ENCODE peak calls at places on chromosomes 3 and 15, in eight cellular contexts. One of them, this sample, is unnamed. For H3K4me1, the result is how much of the 10 kb centered on the place peaks cover.

GRCh38 chr3:187261541-187261969 is 30.0 kb downstream of the MASP1 start:
- DNase-seq in CD8-positive, alpha-beta T cell: no peak
- DNase-seq in mammary epithelial cell: no peak
- DNase-seq in GM23248: peak
- DNase-seq in DND-41: no peak
- DNase-seq in CD8-positive, alpha-beta memory T cell: no peak
- DNase-seq in stomach: no peak
- DNase-seq in heart left ventricle: no peak
- DNase-seq in this sample: no peak

GRCh38 chr3:197542741-197543454 is 12.9 kb downstream of the BDH1 start:
- DNase-seq in CD8-positive, alpha-beta T cell: no peak
- DNase-seq in mammary epithelial cell: no peak
- DNase-seq in GM23248: no peak
- DNase-seq in DND-41: no peak
- DNase-seq in CD8-positive, alpha-beta memory T cell: no peak
- DNase-seq in stomach: no peak
- DNase-seq in heart left ventricle: peak
- DNase-seq in this sample: no peak

GRCh38 chr3:10459954-10460754 is 45.2 kb downstream of the ATP2B2 start:
- DNase-seq in CD8-positive, alpha-beta T cell: no peak
- DNase-seq in mammary epithelial cell: peak
- DNase-seq in GM23248: peak
- DNase-seq in DND-41: peak
- DNase-seq in CD8-positive, alpha-beta memory T cell: peak
- DNase-seq in stomach: peak
- DNase-seq in heart left ventricle: peak
- DNase-seq in this sample: no peak

GRCh38 chr3:5052247-5052646 is 69.8 kb upstream of the ARL8B start:
- DNase-seq in CD8-positive, alpha-beta T cell: no peak
- DNase-seq in mammary epithelial cell: no peak
- DNase-seq in GM23248: no peak
- DNase-seq in DND-41: no peak
- DNase-seq in CD8-positive, alpha-beta memory T cell: no peak
- DNase-seq in stomach: no peak
- DNase-seq in heart left ventricle: no peak
- DNase-seq in this sample: no peak

GRCh38 chr3:76063019-76063418 is 277.7 kb upstream of the ZNF717 start:
- DNase-seq in CD8-positive, alpha-beta T cell: no peak
- DNase-seq in mammary epithelial cell: peak
- DNase-seq in GM23248: peak
- DNase-seq in DND-41: no peak
- DNase-seq in CD8-positive, alpha-beta memory T cell: no peak
- DNase-seq in stomach: no peak
- DNase-seq in heart left ventricle: no peak
- DNase-seq in this sample: no peak

GRCh38 chr15:33104276-33104675 is 90.2 kb downstream of the FMN1 start:
- DNase-seq in CD8-positive, alpha-beta T cell: no peak
- DNase-seq in mammary epithelial cell: peak
- DNase-seq in GM23248: peak
- DNase-seq in DND-41: peak
- DNase-seq in CD8-positive, alpha-beta memory T cell: peak
- DNase-seq in stomach: no peak
- DNase-seq in heart left ventricle: no peak
- DNase-seq in this sample: no peak

GRCh38 chr3:140273542-140274195 is 338.7 kb downstream of the CLSTN2 start:
- DNase-seq in CD8-positive, alpha-beta T cell: no peak
- DNase-seq in mammary epithelial cell: peak
- DNase-seq in GM23248: peak
- DNase-seq in DND-41: no peak
- DNase-seq in CD8-positive, alpha-beta memory T cell: no peak
- DNase-seq in stomach: no peak
- DNase-seq in heart left ventricle: no peak
- DNase-seq in this sample: no peak

GRCh38 chr15:96561593-96561992 is 231.1 kb downstream of the NR2F2 start:
- DNase-seq in CD8-positive, alpha-beta T cell: no peak
- DNase-seq in mammary epithelial cell: no peak
- DNase-seq in GM23248: no peak
- DNase-seq in DND-41: no peak
- DNase-seq in CD8-positive, alpha-beta memory T cell: no peak
- DNase-seq in stomach: no peak
- DNase-seq in heart left ventricle: no peak
- DNase-seq in this sample: no peak

GRCh38 chr15:99143655-99144610 is 39.1 kb downstream of the SYNM start:
- DNase-seq in CD8-positive, alpha-beta T cell: no peak
- DNase-seq in mammary epithelial cell: peak
- DNase-seq in GM23248: peak
- DNase-seq in DND-41: no peak
- DNase-seq in CD8-positive, alpha-beta memory T cell: no peak
- DNase-seq in stomach: peak
- DNase-seq in heart left ventricle: peak
- DNase-seq in this sample: peak

GRCh38 chr3:85678713-85679112 is 719.9 kb downstream of the CADM2 start:
- DNase-seq in CD8-positive, alpha-beta T cell: no peak
- DNase-seq in mammary epithelial cell: peak
- DNase-seq in GM23248: no peak
- DNase-seq in DND-41: no peak
- DNase-seq in CD8-positive, alpha-beta memory T cell: no peak
- DNase-seq in stomach: no peak
- DNase-seq in heart left ventricle: no peak
- DNase-seq in this sample: no peak

GRCh38 chr3:129348734-129349133 is 70.1 kb downstream of the HMCES start:
- DNase-seq in CD8-positive, alpha-beta T cell: no peak
- DNase-seq in mammary epithelial cell: no peak
- DNase-seq in GM23248: no peak
- DNase-seq in DND-41: no peak
- DNase-seq in CD8-positive, alpha-beta memory T cell: no peak
- DNase-seq in stomach: no peak
- DNase-seq in heart left ventricle: no peak
- DNase-seq in this sample: no peak

GRCh38 chr3:45884368-45885201 is 1.8 kb upstream of the CCR9 start:
- DNase-seq in CD8-positive, alpha-beta T cell: no peak
- DNase-seq in mammary epithelial cell: no peak
- DNase-seq in GM23248: no peak
- DNase-seq in DND-41: no peak
- DNase-seq in CD8-positive, alpha-beta memory T cell: no peak
- DNase-seq in stomach: no peak
- DNase-seq in heart left ventricle: no peak
- DNase-seq in this sample: no peak

GRCh38 chr3:103203431-103203830 is 768.6 kb downstream of the ZPLD1 start:
- DNase-seq in CD8-positive, alpha-beta T cell: no peak
- DNase-seq in mammary epithelial cell: no peak
- DNase-seq in GM23248: no peak
- DNase-seq in DND-41: no peak
- DNase-seq in CD8-positive, alpha-beta memory T cell: no peak
- DNase-seq in stomach: no peak
- DNase-seq in heart left ventricle: no peak
- DNase-seq in this sample: no peak

GRCh38 chr3:72288955-72289707 is 504.2 kb upstream of the PROK2 start:
- DNase-seq in CD8-positive, alpha-beta T cell: no peak
- DNase-seq in mammary epithelial cell: peak
- DNase-seq in GM23248: peak
- DNase-seq in DND-41: no peak
- DNase-seq in CD8-positive, alpha-beta memory T cell: no peak
- DNase-seq in stomach: peak
- DNase-seq in heart left ventricle: no peak
- DNase-seq in this sample: no peak

GRCh38 chr3:110816008-110816407 is 255.6 kb upstream of the NECTIN3 start:
- DNase-seq in CD8-positive, alpha-beta T cell: no peak
- DNase-seq in mammary epithelial cell: peak
- DNase-seq in GM23248: peak
- DNase-seq in DND-41: no peak
- DNase-seq in CD8-positive, alpha-beta memory T cell: no peak
- DNase-seq in stomach: no peak
- DNase-seq in heart left ventricle: no peak
- DNase-seq in this sample: no peak

GRCh38 chr3:45915518-45916231 is 27.6 kb upstream of the CXCR6 start:
- DNase-seq in CD8-positive, alpha-beta T cell: peak
- DNase-seq in mammary epithelial cell: peak
- DNase-seq in GM23248: peak
- DNase-seq in DND-41: peak
- DNase-seq in CD8-positive, alpha-beta memory T cell: peak
- DNase-seq in stomach: peak
- DNase-seq in heart left ventricle: no peak
- DNase-seq in this sample: no peak

GRCh38 chr3:182435860-182436259 is 357.4 kb upstream of the ATP11B start:
- DNase-seq in CD8-positive, alpha-beta T cell: no peak
- DNase-seq in mammary epithelial cell: no peak
- DNase-seq in GM23248: no peak
- DNase-seq in DND-41: no peak
- DNase-seq in CD8-positive, alpha-beta memory T cell: no peak
- DNase-seq in stomach: no peak
- DNase-seq in heart left ventricle: no peak
- DNase-seq in this sample: no peak

GRCh38 chr3:188489639-188490405 is 335.9 kb downstream of the LPP start:
- DNase-seq in CD8-positive, alpha-beta T cell: no peak
- DNase-seq in mammary epithelial cell: peak
- DNase-seq in GM23248: peak
- DNase-seq in DND-41: no peak
- DNase-seq in CD8-positive, alpha-beta memory T cell: no peak
- DNase-seq in stomach: no peak
- DNase-seq in heart left ventricle: no peak
- DNase-seq in this sample: no peak

GRCh38 chr3:72957303-72957702 is 39.3 kb upstream of the PPP4R2 start:
- DNase-seq in CD8-positive, alpha-beta T cell: no peak
- DNase-seq in mammary epithelial cell: no peak
- DNase-seq in GM23248: no peak
- DNase-seq in DND-41: no peak
- DNase-seq in CD8-positive, alpha-beta memory T cell: no peak
- DNase-seq in stomach: peak
- DNase-seq in heart left ventricle: no peak
- DNase-seq in this sample: no peak

GRCh38 chr15:38668433-38669159 is 104.0 kb upstream of the RASGRP1 start:
- DNase-seq in CD8-positive, alpha-beta T cell: no peak
- DNase-seq in mammary epithelial cell: no peak
- DNase-seq in GM23248: no peak
- DNase-seq in DND-41: no peak
- DNase-seq in CD8-positive, alpha-beta memory T cell: no peak
- DNase-seq in stomach: no peak
- DNase-seq in heart left ventricle: no peak
- DNase-seq in this sample: no peak

DNA sequence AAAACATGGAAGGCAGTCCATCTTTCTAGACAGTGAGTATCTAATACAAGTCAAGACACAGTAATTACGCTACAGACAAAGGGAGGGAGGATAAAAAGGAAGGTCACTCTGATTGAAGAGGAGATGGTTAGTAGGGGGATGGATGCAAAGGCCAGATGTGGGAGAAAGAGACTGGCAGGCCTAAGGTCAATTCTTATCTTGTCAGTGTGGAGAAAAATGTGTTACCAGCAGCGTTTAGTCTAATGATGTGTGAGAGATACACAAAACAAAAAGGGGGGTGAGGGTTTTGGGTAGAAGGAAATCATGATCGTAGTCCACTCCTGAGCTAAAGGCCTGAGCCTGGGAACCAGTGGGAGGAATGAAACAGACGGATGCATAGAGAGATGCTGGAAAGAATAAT is 46.7 kb downstream of the RFTN1 start:
- DNase-seq in CD8-positive, alpha-beta T cell: no peak
- DNase-seq in mammary epithelial cell: no peak
- DNase-seq in GM23248: no peak
- DNase-seq in DND-41: no peak
- DNase-seq in CD8-positive, alpha-beta memory T cell: no peak
- DNase-seq in stomach: no peak
- DNase-seq in heart left ventricle: no peak
- DNase-seq in this sample: no peak
- H3K4me1 ChIP-seq in CD8-positive, alpha-beta T cell: under half
- H3K4me1 ChIP-seq in mammary epithelial cell: under half
- H3K4me1 ChIP-seq in GM23248: under half
- H3K4me1 ChIP-seq in DND-41: under half
- H3K4me1 ChIP-seq in CD8-positive, alpha-beta memory T cell: half or more
- H3K4me1 ChIP-seq in stomach: under half
- H3K4me1 ChIP-seq in heart left ventricle: under half
- H3K4me1 ChIP-seq in this sample: under half

GRCh38 chr3:12586403-12586802 is 29.5 kb downstream of the MKRN2 start:
- DNase-seq in CD8-positive, alpha-beta T cell: no peak
- DNase-seq in mammary epithelial cell: no peak
- DNase-seq in GM23248: no peak
- DNase-seq in DND-41: no peak
- DNase-seq in CD8-positive, alpha-beta memory T cell: peak
- DNase-seq in stomach: no peak
- DNase-seq in heart left ventricle: no peak
- DNase-seq in this sample: no peak
- H3K27ac ChIP-seq in CD8-positive, alpha-beta T cell: no peak
- H3K27ac ChIP-seq in mammary epithelial cell: no peak
- H3K27ac ChIP-seq in GM23248: no peak
- H3K27ac ChIP-seq in DND-41: no peak
- H3K27ac ChIP-seq in CD8-positive, alpha-beta memory T cell: no peak
- H3K27ac ChIP-seq in stomach: no peak
- H3K27ac ChIP-seq in heart left ventricle: peak
- H3K27ac ChIP-seq in this sample: no peak

GRCh38 chr3:13282986-13283876 is 136.9 kb downstream of the NUP210 start:
- DNase-seq in CD8-positive, alpha-beta T cell: no peak
- DNase-seq in mammary epithelial cell: peak
- DNase-seq in GM23248: peak
- DNase-seq in DND-41: peak
- DNase-seq in CD8-positive, alpha-beta memory T cell: no peak
- DNase-seq in stomach: no peak
- DNase-seq in heart left ventricle: no peak
- DNase-seq in this sample: no peak
- H3K4me3 ChIP-seq in CD8-positive, alpha-beta T cell: no peak
- H3K4me3 ChIP-seq in mammary epithelial cell: peak
- H3K4me3 ChIP-seq in GM23248: peak
- H3K4me3 ChIP-seq in DND-41: no peak
- H3K4me3 ChIP-seq in CD8-positive, alpha-beta memory T cell: no peak
- H3K4me3 ChIP-seq in stomach: peak
- H3K4me3 ChIP-seq in heart left ventricle: peak
- H3K4me3 ChIP-seq in this sample: peak

DNA sequence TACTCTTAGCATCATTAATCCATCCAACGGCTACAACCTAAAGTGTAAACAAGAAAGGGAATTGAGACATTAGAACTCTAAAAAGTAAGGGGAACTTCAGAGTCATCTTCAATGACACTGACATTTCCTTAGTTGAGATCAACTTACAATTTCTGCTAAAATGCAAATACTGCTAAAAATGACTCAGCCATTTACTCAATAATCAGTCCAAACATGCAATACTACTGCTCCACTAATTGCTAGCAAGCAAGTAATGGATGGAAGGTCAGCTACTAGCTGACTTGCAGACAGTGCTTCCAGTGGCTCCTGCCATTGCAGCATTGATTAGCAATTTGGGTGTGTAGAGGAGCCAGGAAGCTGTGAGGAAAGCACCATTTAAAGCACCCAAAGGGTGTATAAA is 28.4 kb downstream of the CD200R1L start:
- DNase-seq in CD8-positive, alpha-beta T cell: no peak
- DNase-seq in mammary epithelial cell: peak
- DNase-seq in GM23248: peak
- DNase-seq in DND-41: no peak
- DNase-seq in CD8-positive, alpha-beta memory T cell: no peak
- DNase-seq in stomach: no peak
- DNase-seq in heart left ventricle: no peak
- DNase-seq in this sample: no peak
- H3K4me1 ChIP-seq in CD8-positive, alpha-beta T cell: under half
- H3K4me1 ChIP-seq in mammary epithelial cell: under half
- H3K4me1 ChIP-seq in GM23248: under half
- H3K4me1 ChIP-seq in DND-41: under half
- H3K4me1 ChIP-seq in CD8-positive, alpha-beta memory T cell: under half
- H3K4me1 ChIP-seq in stomach: under half
- H3K4me1 ChIP-seq in heart left ventricle: under half
- H3K4me1 ChIP-seq in this sample: under half

This sample was measured in ascending aorta.